ENCODE peak calls at places on chromosomes 1 and 21, in six cellular contexts. V is glutamatergic neuron, D is ovary, U is fibroblast of lung, J is upper lobe of right lung, H is neural crest cell. C is an unnamed sample.

GRCh38 chr1:109370712-109371270 is 26.9 kb downstream of the SORT1 start:
- DNase-seq in V (no peak), D (no peak), U (peak; percentile 96), J (no peak), H (no peak), C (peak; percentile 86)

GRCh38 chr1:38018864-38019343 is 6.4 kb downstream of the UTP11 start:
- DNase-seq in V (no peak), D (no peak), U (peak; percentile 75), J (no peak), H (no peak), C (no peak)

GRCh38 chr1:87718241-87718950 is 389.7 kb downstream of the LMO4 start:
- DNase-seq in V (no peak), D (no peak), U (no peak), J (no peak), H (no peak), C (no peak)

GRCh38 chr1:8361198-8361849 is 43.4 kb downstream of the SLC45A1 start:
- DNase-seq in V (no peak), D (no peak), U (no peak), J (no peak), H (no peak), C (no peak)

GRCh38 chr1:86151427-86151826 is 5.1 kb downstream of the COL24A1 start:
- DNase-seq in V (no peak), D (no peak), U (peak; percentile 52), J (no peak), H (no peak), C (no peak)

GRCh38 chr1:94734963-94735899 is 84.9 kb upstream of the SLC44A3 start:
- DNase-seq in V (no peak), D (peak; percentile 60), U (peak; percentile 63), J (peak; percentile 72), H (no peak), C (no peak)

GRCh38 chr1:157992813-157993178 is 649 bp upstream of the KIRREL1 start:
- DNase-seq in V (no peak), D (no peak), U (no peak), J (no peak), H (no peak), C (no peak)

GRCh38 chr1:232292818-232293217 is 337.1 kb downstream of the SIPA1L2 start:
- DNase-seq in V (no peak), D (no peak), U (no peak), J (no peak), H (no peak), C (no peak)

GRCh38 chr21:42672699-42673458 is 19.5 kb downstream of the PDE9A start:
- DNase-seq in V (no peak), D (no peak), U (peak; percentile 19), J (no peak), H (no peak), C (no peak)

GRCh38 chr1:81237531-81238528 is 562.9 kb upstream of the ADGRL2 start:
- DNase-seq in V (no peak), D (no peak), U (no peak), J (no peak), H (no peak), C (peak; percentile 29)

GRCh38 chr1:44747878-44748277 is 8.2 kb downstream of the KIF2C start:
- DNase-seq in V (no peak), D (no peak), U (no peak), J (no peak), H (no peak), C (no peak)
- TF ChIP-seq CTCF in V (no peak), D (no peak), U (no peak), J (no peak), H (no peak), C (peak; percentile 20)

GRCh38 chr1:29999595-29999994 is 723.8 kb downstream of the MATN1 start:
- DNase-seq in V (no peak), D (no peak), U (no peak), J (no peak), H (no peak), C (no peak)
- TF ChIP-seq CTCF in V (no peak), D (no peak), U (no peak), J (no peak), H (no peak), C (no peak)

GRCh38 chr1:153679337-153680119 is 1.0 kb downstream of the NPR1 start:
- DNase-seq in V (peak; percentile 56), D (peak; percentile 45), U (no peak), J (peak; percentile 74), H (peak; percentile 23), C (no peak)
- TF ChIP-seq CTCF in V (peak; percentile 37), D (peak; percentile 58), U (no peak), J (no peak), H (peak; percentile 51), C (peak; percentile 11)

GRCh38 chr1:20160034-20160433 is 20.9 kb downstream of the PLA2G2F start:
- DNase-seq in V (no peak), D (no peak), U (peak; percentile 25), J (no peak), H (no peak), C (peak; percentile 27)
- TF ChIP-seq CTCF in V (no peak), D (no peak), U (no peak), J (no peak), H (no peak), C (no peak)